ENCODE peak calls at places on chromosomes 11 and 22, in seven cellular contexts. One of them, this sample, is unnamed.

GRCh38 chr11:79152511-79152910 is 288.3 kb downstream of the TENM4 start:
- DNase-seq in DMS153: no peak
- DNase-seq in NCI-H1417: no peak
- DNase-seq in stomach: no peak
- DNase-seq in fibroblast of villous mesenchyme: no peak
- DNase-seq in lower lobe of right lung: no peak
- DNase-seq in ELR: no peak
- DNase-seq in this sample: no peak

GRCh38 chr22:37716708-37717107 is 19.9 kb downstream of the TRIOBP start:
- DNase-seq in NCI-H1417: no peak
- DNase-seq in ELR: peak
- DNase-seq in fibroblast of villous mesenchyme: peak
- DNase-seq in DMS153: no peak
- DNase-seq in stomach: no peak
- DNase-seq in lower lobe of right lung: no peak
- DNase-seq in this sample: no peak

GRCh38 chr11:117256573-117256972 is 24.1 kb downstream of the RNF214 start:
- DNase-seq in DMS153: no peak
- DNase-seq in stomach: no peak
- DNase-seq in fibroblast of villous mesenchyme: no peak
- DNase-seq in lower lobe of right lung: no peak
- DNase-seq in ELR: peak
- DNase-seq in NCI-H1417: no peak
- DNase-seq in this sample: no peak

GRCh38 chr11:46347637-46348311 is 511 bp downstream of the DGKZ start:
- DNase-seq in fibroblast of villous mesenchyme: no peak
- DNase-seq in NCI-H1417: peak
- DNase-seq in ELR: peak
- DNase-seq in stomach: no peak
- DNase-seq in lower lobe of right lung: no peak
- DNase-seq in DMS153: no peak
- DNase-seq in this sample: no peak

GRCh38 chr22:17706451-17706900 is 67.8 kb downstream of the BID start:
- DNase-seq in lower lobe of right lung: no peak
- DNase-seq in NCI-H1417: no peak
- DNase-seq in ELR: peak
- DNase-seq in stomach: peak
- DNase-seq in DMS153: peak
- DNase-seq in fibroblast of villous mesenchyme: peak
- DNase-seq in this sample: peak

GRCh38 chr11:133993921-133994320 is 37.2 kb upstream of the IGSF9B start:
- DNase-seq in stomach: no peak
- DNase-seq in DMS153: no peak
- DNase-seq in lower lobe of right lung: no peak
- DNase-seq in fibroblast of villous mesenchyme: no peak
- DNase-seq in ELR: no peak
- DNase-seq in NCI-H1417: no peak
- DNase-seq in this sample: no peak

GRCh38 chr11:19191530-19192169 is 10.1 kb downstream of the CSRP3 start:
- DNase-seq in stomach: no peak
- DNase-seq in DMS153: no peak
- DNase-seq in NCI-H1417: no peak
- DNase-seq in lower lobe of right lung: no peak
- DNase-seq in ELR: no peak
- DNase-seq in fibroblast of villous mesenchyme: no peak
- DNase-seq in this sample: no peak

GRCh38 chr11:68043349-68044144 is 4.7 kb downstream of the TCIRG1 start:
- DNase-seq in NCI-H1417: peak
- DNase-seq in DMS153: no peak
- DNase-seq in stomach: no peak
- DNase-seq in ELR: peak
- DNase-seq in fibroblast of villous mesenchyme: peak
- DNase-seq in lower lobe of right lung: no peak
- DNase-seq in this sample: no peak

GRCh38 chr11:60873533-60873932 is 6.2 kb downstream of the ZP1 start:
- DNase-seq in lower lobe of right lung: peak
- DNase-seq in stomach: no peak
- DNase-seq in ELR: no peak
- DNase-seq in DMS153: no peak
- DNase-seq in fibroblast of villous mesenchyme: no peak
- DNase-seq in NCI-H1417: no peak
- DNase-seq in this sample: no peak

GRCh38 chr22:45240810-45241631 is at the start of gene KIAA0930:
- DNase-seq in NCI-H1417: peak
- DNase-seq in stomach: peak
- DNase-seq in fibroblast of villous mesenchyme: peak
- DNase-seq in lower lobe of right lung: peak
- DNase-seq in DMS153: peak
- DNase-seq in ELR: peak
- DNase-seq in this sample: no peak

GRCh38 chr11:1399386-1400167 is 9.8 kb downstream of the BRSK2 start:
- DNase-seq in NCI-H1417: no peak
- DNase-seq in lower lobe of right lung: no peak
- DNase-seq in DMS153: no peak
- DNase-seq in stomach: no peak
- DNase-seq in fibroblast of villous mesenchyme: peak
- DNase-seq in ELR: no peak
- DNase-seq in this sample: no peak

GRCh38 chr11:118340437-118340836 is 2.1 kb downstream of the CD3D start:
- DNase-seq in NCI-H1417: no peak
- DNase-seq in ELR: no peak
- DNase-seq in lower lobe of right lung: no peak
- DNase-seq in DMS153: no peak
- DNase-seq in stomach: no peak
- DNase-seq in fibroblast of villous mesenchyme: no peak
- DNase-seq in this sample: no peak

GRCh38 chr22:46792061-46792796 is 29.8 kb downstream of the TBC1D22A start:
- DNase-seq in DMS153: no peak
- DNase-seq in stomach: no peak
- DNase-seq in ELR: no peak
- DNase-seq in NCI-H1417: no peak
- DNase-seq in lower lobe of right lung: no peak
- DNase-seq in fibroblast of villous mesenchyme: no peak
- DNase-seq in this sample: no peak

GRCh38 chr22:49582171-49582570 is 245.5 kb downstream of the BRD1 start:
- DNase-seq in lower lobe of right lung: no peak
- DNase-seq in stomach: no peak
- DNase-seq in NCI-H1417: no peak
- DNase-seq in fibroblast of villous mesenchyme: no peak
- DNase-seq in ELR: no peak
- DNase-seq in DMS153: no peak
- DNase-seq in this sample: no peak

GRCh38 chr11:16604784-16605439 is 133.5 kb upstream of the C11orf58 start:
- DNase-seq in lower lobe of right lung: peak
- DNase-seq in stomach: peak
- DNase-seq in DMS153: peak
- DNase-seq in fibroblast of villous mesenchyme: peak
- DNase-seq in NCI-H1417: peak
- DNase-seq in ELR: peak
- DNase-seq in this sample: no peak

GRCh38 chr22:49957826-49958461 is 2.6 kb upstream of the PIM3 start:
- DNase-seq in DMS153: no peak
- DNase-seq in fibroblast of villous mesenchyme: no peak
- DNase-seq in stomach: peak
- DNase-seq in ELR: no peak
- DNase-seq in lower lobe of right lung: peak
- DNase-seq in NCI-H1417: no peak
- DNase-seq in this sample: no peak

GRCh38 chr11:43327987-43328386 is 16.2 kb downstream of the API5 start:
- DNase-seq in stomach: peak
- DNase-seq in DMS153: no peak
- DNase-seq in fibroblast of villous mesenchyme: peak
- DNase-seq in lower lobe of right lung: no peak
- DNase-seq in ELR: peak
- DNase-seq in NCI-H1417: no peak
- DNase-seq in this sample: peak

GRCh38 chr11:3853935-3854659 is 1.4 kb upstream of the STIM1 start:
- DNase-seq in stomach: peak
- DNase-seq in fibroblast of villous mesenchyme: no peak
- DNase-seq in NCI-H1417: peak
- DNase-seq in lower lobe of right lung: peak
- DNase-seq in ELR: no peak
- DNase-seq in DMS153: peak
- DNase-seq in this sample: no peak

GRCh38 chr11:120178441-120179070 is 32.3 kb upstream of the OAF start:
- DNase-seq in lower lobe of right lung: no peak
- DNase-seq in NCI-H1417: no peak
- DNase-seq in DMS153: no peak
- DNase-seq in stomach: no peak
- DNase-seq in fibroblast of villous mesenchyme: no peak
- DNase-seq in ELR: peak
- DNase-seq in this sample: no peak

GRCh38 chr11:130371004-130371590 is 56.4 kb upstream of the ZBTB44 start:
- DNase-seq in NCI-H1417: no peak
- DNase-seq in DMS153: no peak
- DNase-seq in fibroblast of villous mesenchyme: no peak
- DNase-seq in stomach: no peak
- DNase-seq in lower lobe of right lung: no peak
- DNase-seq in ELR: no peak
- DNase-seq in this sample: no peak

GRCh38 chr11:48193876-48194275 is 22.7 kb upstream of the OR4B1 start:
- DNase-seq in NCI-H1417: no peak
- DNase-seq in ELR: peak
- DNase-seq in fibroblast of villous mesenchyme: peak
- DNase-seq in DMS153: no peak
- DNase-seq in stomach: no peak
- DNase-seq in lower lobe of right lung: no peak
- DNase-seq in this sample: no peak

GRCh38 chr11:4202749-4203148 is 108.2 kb downstream of the RRM1 start:
- DNase-seq in lower lobe of right lung: no peak
- DNase-seq in fibroblast of villous mesenchyme: no peak
- DNase-seq in stomach: no peak
- DNase-seq in NCI-H1417: no peak
- DNase-seq in DMS153: no peak
- DNase-seq in ELR: no peak
- DNase-seq in this sample: no peak

GRCh38 chr11:123429851-123430735 is at the start of gene GRAMD1B:
- DNase-seq in DMS153: no peak
- DNase-seq in NCI-H1417: peak
- DNase-seq in lower lobe of right lung: peak
- DNase-seq in stomach: peak
- DNase-seq in fibroblast of villous mesenchyme: peak
- DNase-seq in ELR: peak
- DNase-seq in this sample: no peak

GRCh38 chr11:132925825-132926469 is 606.4 kb downstream of the OPCML start:
- DNase-seq in lower lobe of right lung: no peak
- DNase-seq in DMS153: no peak
- DNase-seq in fibroblast of villous mesenchyme: no peak
- DNase-seq in NCI-H1417: no peak
- DNase-seq in stomach: no peak
- DNase-seq in ELR: no peak
- DNase-seq in this sample: no peak